ENCODE peak calls at places on chromosome 21, in nine cellular contexts. V is HL-60, W is upper lobe of right lung, Z is esophagus squamous epithelium, C is cardiac fibroblast, E is dorsolateral prefrontal cortex, A is spleen, P is fibroblast of pulmonary artery, K is tibial artery. F is an unnamed sample.

GRCh38 chr21:16378570-16378969 is 648.8 kb downstream of the USP25 start:
- DNase-seq in V (no peak), W (no peak), Z (no peak), C (no peak), E (no peak), A (no peak), P (no peak), K (no peak), F (no peak)

GRCh38 chr21:38910390-38911008 is 104.8 kb downstream of the ETS2 start:
- DNase-seq in V (no peak), W (no peak), Z (no peak), C (no peak), E (no peak), A (no peak), P (no peak), K (no peak), F (no peak)

GRCh38 chr21:36749935-36750578 is 51.1 kb downstream of the SIM2 start:
- DNase-seq in V (no peak), W (no peak), Z (no peak), C (peak), E (no peak), A (peak), P (peak), K (no peak), F (no peak)

GRCh38 chr21:30436986-30437385 is 3.1 kb upstream of the KRTAP15-1 start:
- DNase-seq in V (no peak), W (no peak), Z (no peak), C (no peak), E (no peak), A (no peak), P (no peak), K (no peak), F (no peak)

GRCh38 chr21:30251781-30252180 is 31.0 kb downstream of the KRTAP24-1 start:
- DNase-seq in V (no peak), W (no peak), Z (no peak), C (peak), E (no peak), A (no peak), P (no peak), K (no peak), F (no peak)

GRCh38 chr21:42782723-42783247 is 96.6 kb downstream of the WDR4 start:
- DNase-seq in V (no peak), W (no peak), Z (no peak), C (no peak), E (no peak), A (peak), P (no peak), K (no peak), F (no peak)

GRCh38 chr21:34091032-34091431 is 17.7 kb downstream of the MRPS6 start:
- DNase-seq in V (no peak), W (no peak), Z (no peak), C (no peak), E (no peak), A (no peak), P (no peak), K (no peak), F (no peak)

GRCh38 chr21:38820471-38821239 is 14.9 kb downstream of the ETS2 start:
- DNase-seq in V (peak), W (peak), Z (no peak), C (no peak), E (no peak), A (no peak), P (no peak), K (no peak), F (no peak)

GRCh38 chr21:42544544-42544943 is 30.9 kb downstream of the SLC37A1 start:
- DNase-seq in V (no peak), W (no peak), Z (no peak), C (no peak), E (peak), A (no peak), P (no peak), K (no peak), F (no peak)

GRCh38 chr21:34878501-34878900 is 170.6 kb downstream of the RUNX1 start:
- DNase-seq in V (no peak), W (no peak), Z (no peak), C (no peak), E (no peak), A (no peak), P (no peak), K (no peak), F (no peak)

GRCh38 chr21:36145259-36145658 is 10.4 kb downstream of the CBR3 start:
- DNase-seq in V (no peak), W (no peak), Z (no peak), C (no peak), E (no peak), A (no peak), P (no peak), K (no peak), F (no peak)

GRCh38 chr21:42309753-42310213 is 5.4 kb downstream of the TFF3 start:
- DNase-seq in V (peak), W (peak), Z (no peak), C (peak), E (peak), A (peak), P (peak), K (no peak), F (peak)

GRCh38 chr21:38958940-38959685 is 153.4 kb downstream of the ETS2 start:
- DNase-seq in V (peak), W (no peak), Z (no peak), C (peak), E (no peak), A (no peak), P (peak), K (peak), F (no peak)

GRCh38 chr21:42315296-42315891 is at the start of gene TFF3:
- DNase-seq in V (no peak), W (peak), Z (no peak), C (no peak), E (no peak), A (peak), P (no peak), K (no peak), F (no peak)

GRCh38 chr21:20943476-20944085 is 54.6 kb upstream of the NCAM2 start:
- DNase-seq in V (no peak), W (no peak), Z (no peak), C (no peak), E (peak), A (no peak), P (no peak), K (no peak), F (no peak)

DNA sequence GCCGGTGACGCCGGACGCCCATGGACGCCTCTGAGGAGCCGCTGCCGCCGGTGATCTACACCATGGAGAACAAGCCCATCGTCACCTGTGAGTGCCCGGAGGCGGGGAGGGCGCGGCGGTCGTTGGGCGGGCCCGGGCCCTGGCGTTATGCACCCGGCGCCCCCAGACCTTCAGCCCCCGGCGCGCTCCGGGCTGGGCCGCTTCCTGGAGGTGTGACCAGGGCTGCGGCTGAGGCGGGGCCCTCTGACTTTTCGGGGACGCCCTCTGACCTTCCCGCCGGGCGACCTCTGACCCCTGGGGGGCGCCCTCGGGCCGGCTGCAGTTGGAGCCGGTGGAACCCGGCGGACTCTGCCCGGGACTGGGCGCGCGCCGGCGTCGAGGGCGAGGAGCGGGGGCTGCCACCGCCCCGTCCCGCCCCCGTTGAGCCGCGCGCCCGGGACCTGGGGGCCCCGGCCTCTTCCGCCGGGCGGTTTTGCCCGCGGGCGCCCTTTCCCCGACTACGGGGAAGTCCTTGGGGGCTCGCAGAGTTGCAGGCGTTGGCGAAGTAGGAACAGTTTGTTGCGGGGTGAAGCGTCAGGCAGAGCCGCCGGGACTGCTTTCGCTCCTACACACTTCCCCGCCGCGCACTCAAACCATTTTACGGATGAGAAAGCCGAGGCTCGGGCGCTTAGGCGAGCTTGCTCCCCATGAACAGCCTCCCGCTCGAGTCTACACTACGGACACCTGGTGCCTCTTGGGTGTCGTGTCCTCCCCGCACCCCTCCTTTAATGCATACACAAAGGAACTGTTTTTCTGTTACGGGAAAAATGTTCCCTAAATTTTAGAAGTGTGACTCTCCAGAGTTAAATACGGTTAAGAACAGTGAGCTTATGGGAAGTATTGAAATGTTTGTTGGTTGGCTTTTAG is 618 bp downstream of the TRAPPC10 start:
- DNase-seq in V (peak), W (peak), Z (no peak), C (no peak), E (peak), A (peak), P (peak), K (peak), F (peak)
- TF ChIP-seq CTCF in V (no peak), W (peak), Z (no peak), C (no peak), E (peak), A (no peak), P (no peak), K (no peak), F (no peak)

GRCh38 chr21:17390575-17390974 is 122.3 kb upstream of the CXADR start:
- DNase-seq in V (no peak), W (no peak), Z (no peak), C (no peak), E (no peak), A (no peak), P (no peak), K (no peak), F (no peak)

GRCh38 chr21:17388226-17388625 is 124.6 kb upstream of the CXADR start:
- DNase-seq in V (no peak), W (no peak), Z (no peak), C (no peak), E (peak), A (no peak), P (no peak), K (no peak), F (no peak)

GRCh38 chr21:17386498-17386897 is 126.3 kb upstream of the CXADR start:
- DNase-seq in V (no peak), W (no peak), Z (no peak), C (no peak), E (no peak), A (no peak), P (no peak), K (no peak), F (no peak)

GRCh38 chr21:17389311-17389710 is 123.5 kb upstream of the CXADR start:
- DNase-seq in V (no peak), W (no peak), Z (no peak), C (no peak), E (no peak), A (no peak), P (no peak), K (no peak), F (no peak)

DNA sequence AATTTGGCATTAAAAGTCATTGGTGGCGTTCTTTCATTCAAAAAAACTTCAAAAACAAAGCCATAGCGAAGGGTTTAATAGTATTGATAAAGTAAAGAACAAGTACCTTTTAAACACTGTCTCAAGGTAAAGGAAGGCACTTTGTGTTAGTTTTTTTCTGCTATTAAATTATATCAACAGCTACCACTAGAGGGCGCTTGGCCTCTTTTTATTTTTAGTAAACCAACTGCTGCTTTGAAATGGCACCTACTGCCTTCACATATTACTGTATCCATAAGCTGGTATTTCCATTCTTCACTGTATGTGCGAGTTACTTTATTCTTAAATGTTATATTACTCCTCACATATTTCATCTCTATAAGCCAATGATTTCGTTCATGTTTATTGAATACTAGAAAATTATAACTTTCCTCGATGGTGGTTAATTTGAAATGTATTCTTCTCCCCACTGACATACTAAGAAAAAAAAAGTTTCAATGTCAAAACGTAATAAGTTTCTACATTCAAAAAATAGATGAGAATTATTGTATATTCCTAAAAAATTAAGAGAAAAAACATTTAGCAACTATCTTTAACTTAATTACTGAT is 125.7 kb upstream of the CXADR start:
- DNase-seq in V (peak), W (no peak), Z (no peak), C (peak), E (no peak), A (no peak), P (peak), K (no peak), F (peak)
- TF ChIP-seq CTCF in V (peak), W (peak), Z (peak), C (peak), E (peak), A (no peak), P (peak), K (peak), F (peak)

GRCh38 chr21:45235488-45235887 is 52.2 kb downstream of the POFUT2 start:
- DNase-seq in V (no peak), W (no peak), Z (no peak), C (no peak), E (no peak), A (no peak), P (no peak), K (no peak), F (no peak)

GRCh38 chr21:45241357-45241756 is 46.3 kb downstream of the POFUT2 start:
- DNase-seq in V (no peak), W (no peak), Z (no peak), C (no peak), E (no peak), A (peak), P (no peak), K (no peak), F (no peak)

GRCh38 chr21:45234906-45235305 is 52.8 kb downstream of the POFUT2 start:
- DNase-seq in V (no peak), W (no peak), Z (no peak), C (no peak), E (no peak), A (peak), P (no peak), K (no peak), F (no peak)

GRCh38 chr21:45234127-45234526 is 53.6 kb downstream of the POFUT2 start:
- DNase-seq in V (no peak), W (no peak), Z (no peak), C (no peak), E (no peak), A (no peak), P (no peak), K (no peak), F (no peak)

DNA sequence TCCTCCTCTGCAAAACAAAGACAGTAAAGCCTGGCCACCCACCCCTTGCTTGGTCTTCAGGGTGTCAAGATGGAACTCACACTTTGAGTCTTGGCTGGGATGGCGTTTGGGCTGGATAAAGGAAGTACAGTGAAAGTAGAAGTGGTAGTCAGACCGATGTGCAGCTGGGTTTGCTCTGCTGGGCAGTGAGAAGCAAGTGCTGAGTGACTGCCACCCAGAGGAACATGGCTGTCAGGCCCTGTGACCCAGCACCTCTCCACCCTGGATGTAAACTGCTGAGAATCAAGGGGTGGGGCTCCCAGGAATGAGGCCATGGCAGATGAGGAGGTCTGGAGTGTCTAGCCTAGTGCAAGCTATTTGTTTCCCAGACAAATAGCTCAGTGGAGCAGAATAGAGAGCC is 51.2 kb downstream of the POFUT2 start:
- DNase-seq in V (peak), W (no peak), Z (no peak), C (no peak), E (no peak), A (peak), P (no peak), K (no peak), F (no peak)
- TF ChIP-seq CTCF in V (peak), W (no peak), Z (no peak), C (no peak), E (no peak), A (no peak), P (no peak), K (no peak), F (no peak)

DNA sequence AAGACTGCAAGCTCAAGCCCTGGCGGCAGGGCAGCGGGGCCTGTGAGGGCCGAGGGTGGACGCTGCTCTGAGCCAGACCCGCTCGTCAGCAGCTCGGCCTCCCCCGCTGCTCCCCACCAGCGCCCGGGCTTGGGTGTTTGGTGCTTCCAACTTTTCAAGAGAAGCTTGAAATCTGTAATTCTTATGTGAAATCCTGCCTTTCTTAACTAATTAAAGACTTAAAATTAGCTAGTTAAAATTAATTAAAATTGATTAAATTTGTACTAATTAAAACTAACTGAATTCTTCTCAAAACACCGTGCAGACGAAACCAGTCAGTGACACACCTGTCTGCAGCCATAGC is 14.0 kb upstream of the SLC19A1 start:
- DNase-seq in V (no peak), W (no peak), Z (no peak), C (no peak), E (no peak), A (no peak), P (no peak), K (no peak), F (no peak)
- TF ChIP-seq CTCF in V (no peak), W (no peak), Z (no peak), C (no peak), E (peak), A (no peak), P (no peak), K (no peak), F (no peak)

DNA sequence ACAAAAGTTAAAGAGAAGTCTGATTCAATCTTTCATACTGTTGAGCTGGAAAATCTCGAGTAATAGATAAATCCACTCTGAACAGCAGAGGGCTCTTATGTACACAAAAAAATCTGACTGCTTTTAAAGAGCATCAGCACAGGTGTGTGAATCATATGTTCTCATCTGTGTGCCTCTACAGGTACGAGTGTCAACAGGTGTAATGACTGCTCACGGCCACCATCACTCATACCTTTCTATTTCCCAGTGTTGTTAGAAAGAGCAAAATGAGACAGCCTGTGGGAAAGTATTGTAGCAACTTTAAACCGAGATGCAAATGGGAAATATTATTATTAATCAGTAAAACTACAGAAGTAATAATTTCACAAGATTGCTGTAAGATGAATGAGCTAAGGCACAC is 49.0 kb upstream of the SCAF4 start:
- DNase-seq in V (no peak), W (no peak), Z (no peak), C (no peak), E (no peak), A (no peak), P (no peak), K (no peak), F (no peak)
- TF ChIP-seq CTCF in V (no peak), W (no peak), Z (peak), C (no peak), E (peak), A (no peak), P (no peak), K (no peak), F (no peak)

GRCh38 chr21:44711327-44712202 is at the start of gene TSPEAR:
- DNase-seq in V (no peak), W (peak), Z (no peak), C (no peak), E (peak), A (peak), P (no peak), K (no peak), F (no peak)
- TF ChIP-seq CTCF in V (no peak), W (no peak), Z (no peak), C (no peak), E (no peak), A (no peak), P (no peak), K (no peak), F (no peak)

DNA sequence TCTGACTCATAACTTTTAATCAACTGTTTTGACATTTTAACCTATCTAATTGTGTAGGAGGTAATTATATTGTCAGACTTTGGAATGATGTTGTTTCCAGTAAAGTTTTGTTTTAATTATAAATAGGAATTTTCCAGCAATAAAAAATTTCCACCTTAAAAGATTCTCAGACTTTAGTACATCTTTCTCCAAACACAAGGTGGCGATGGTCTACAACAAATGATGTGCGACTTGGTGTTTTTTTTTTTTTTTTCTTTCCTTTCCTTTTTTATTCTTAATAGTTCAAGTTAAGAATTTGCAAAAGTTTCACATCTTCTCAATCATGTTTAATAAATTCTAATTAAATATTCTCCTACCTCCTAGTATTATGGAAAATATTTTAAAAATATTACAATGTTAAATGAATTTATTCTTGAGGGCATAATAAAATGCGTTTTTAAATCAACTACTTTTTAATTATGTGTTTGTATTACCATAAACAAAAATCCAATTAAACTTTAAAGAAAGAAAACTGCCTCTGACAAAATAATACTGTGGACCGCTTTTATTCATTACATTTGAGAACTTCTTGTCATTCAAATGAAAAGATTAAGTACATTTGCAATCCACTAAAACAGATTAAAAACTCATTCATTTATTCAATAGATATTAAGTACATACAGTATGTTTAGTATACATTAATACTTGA is 4.4 kb upstream of the ADAMTS1 start:
- DNase-seq in V (peak), W (no peak), Z (no peak), C (peak), E (no peak), A (no peak), P (peak), K (no peak), F (no peak)
- TF ChIP-seq CTCF in V (no peak), W (peak), Z (peak), C (peak), E (peak), A (no peak), P (peak), K (peak), F (peak)